ENCODE peak calls at places on chromosomes 13 and 19, in six cellular contexts. One of them, this sample, is unnamed.
A peak's percentile ranks its signal among the peaks of the same experiment; 100 is the strongest.

GRCh38 chr13:58906329-58907007 is 1257.3 kb downstream of the DIAPH3 start:
- DNase-seq in activated CD8-positive, alpha-beta memory T cell treated with anti-CD3 and anti-CD28 coated beads, Interleukin-2, amount 50 U/mL, for 4 hours: no peak
- DNase-seq in esophagus squamous epithelium: no peak
- DNase-seq in stimulated activated CD8-positive, alpha-beta memory T cell treated with anti-CD3 and anti-CD28 coated beads, Interleukin-4, amount 100 ng/mL, for 1 hour: no peak
- DNase-seq in T-cell: no peak
- DNase-seq in AML-193: no peak
- DNase-seq in this sample: no peak

GRCh38 chr19:39169143-39169810 is 27.5 kb upstream of the NCCRP1 start:
- DNase-seq in activated CD8-positive, alpha-beta memory T cell treated with anti-CD3 and anti-CD28 coated beads, Interleukin-2, amount 50 U/mL, for 4 hours: no peak
- DNase-seq in esophagus squamous epithelium: no peak
- DNase-seq in stimulated activated CD8-positive, alpha-beta memory T cell treated with anti-CD3 and anti-CD28 coated beads, Interleukin-4, amount 100 ng/mL, for 1 hour: no peak
- DNase-seq in T-cell: no peak
- DNase-seq in AML-193: no peak
- DNase-seq in this sample: no peak

GRCh38 chr13:78012046-78012445 is 93.4 kb upstream of the EDNRB start:
- DNase-seq in activated CD8-positive, alpha-beta memory T cell treated with anti-CD3 and anti-CD28 coated beads, Interleukin-2, amount 50 U/mL, for 4 hours: no peak
- DNase-seq in esophagus squamous epithelium: no peak
- DNase-seq in stimulated activated CD8-positive, alpha-beta memory T cell treated with anti-CD3 and anti-CD28 coated beads, Interleukin-4, amount 100 ng/mL, for 1 hour: no peak
- DNase-seq in T-cell: no peak
- DNase-seq in AML-193: no peak
- DNase-seq in this sample: no peak

GRCh38 chr19:6580313-6580712 is 10.6 kb downstream of the CD70 start:
- DNase-seq in activated CD8-positive, alpha-beta memory T cell treated with anti-CD3 and anti-CD28 coated beads, Interleukin-2, amount 50 U/mL, for 4 hours: no peak
- DNase-seq in esophagus squamous epithelium: no peak
- DNase-seq in stimulated activated CD8-positive, alpha-beta memory T cell treated with anti-CD3 and anti-CD28 coated beads, Interleukin-4, amount 100 ng/mL, for 1 hour: no peak
- DNase-seq in T-cell: no peak
- DNase-seq in AML-193: no peak
- DNase-seq in this sample: no peak

GRCh38 chr19:54426291-54426918 is 11.1 kb downstream of the TTYH1 start:
- DNase-seq in activated CD8-positive, alpha-beta memory T cell treated with anti-CD3 and anti-CD28 coated beads, Interleukin-2, amount 50 U/mL, for 4 hours: no peak
- DNase-seq in esophagus squamous epithelium: no peak
- DNase-seq in stimulated activated CD8-positive, alpha-beta memory T cell treated with anti-CD3 and anti-CD28 coated beads, Interleukin-4, amount 100 ng/mL, for 1 hour: no peak
- DNase-seq in T-cell: no peak
- DNase-seq in AML-193: no peak
- DNase-seq in this sample: no peak

GRCh38 chr13:30884543-30884942 is 21.5 kb upstream of the MEDAG start:
- DNase-seq in activated CD8-positive, alpha-beta memory T cell treated with anti-CD3 and anti-CD28 coated beads, Interleukin-2, amount 50 U/mL, for 4 hours: no peak
- DNase-seq in esophagus squamous epithelium: no peak
- DNase-seq in stimulated activated CD8-positive, alpha-beta memory T cell treated with anti-CD3 and anti-CD28 coated beads, Interleukin-4, amount 100 ng/mL, for 1 hour: no peak
- DNase-seq in T-cell: no peak
- DNase-seq in AML-193: no peak
- DNase-seq in this sample: no peak

GRCh38 chr13:50128406-50129048 is 113.3 kb downstream of the KCNRG start:
- DNase-seq in activated CD8-positive, alpha-beta memory T cell treated with anti-CD3 and anti-CD28 coated beads, Interleukin-2, amount 50 U/mL, for 4 hours: no peak
- DNase-seq in esophagus squamous epithelium: no peak
- DNase-seq in stimulated activated CD8-positive, alpha-beta memory T cell treated with anti-CD3 and anti-CD28 coated beads, Interleukin-4, amount 100 ng/mL, for 1 hour: no peak
- DNase-seq in T-cell: no peak
- DNase-seq in AML-193: no peak
- DNase-seq in this sample: no peak

GRCh38 chr19:42601811-42602443 is 7.2 kb upstream of the CEACAM8 start:
- DNase-seq in activated CD8-positive, alpha-beta memory T cell treated with anti-CD3 and anti-CD28 coated beads, Interleukin-2, amount 50 U/mL, for 4 hours: no peak
- DNase-seq in esophagus squamous epithelium: no peak
- DNase-seq in stimulated activated CD8-positive, alpha-beta memory T cell treated with anti-CD3 and anti-CD28 coated beads, Interleukin-4, amount 100 ng/mL, for 1 hour: no peak
- DNase-seq in T-cell: no peak
- DNase-seq in AML-193: peak; percentile 49
- DNase-seq in this sample: no peak

GRCh38 chr19:15864824-15865223 is 33.0 kb downstream of the CYP4F2 start:
- DNase-seq in activated CD8-positive, alpha-beta memory T cell treated with anti-CD3 and anti-CD28 coated beads, Interleukin-2, amount 50 U/mL, for 4 hours: no peak
- DNase-seq in esophagus squamous epithelium: no peak
- DNase-seq in stimulated activated CD8-positive, alpha-beta memory T cell treated with anti-CD3 and anti-CD28 coated beads, Interleukin-4, amount 100 ng/mL, for 1 hour: no peak
- DNase-seq in T-cell: no peak
- DNase-seq in AML-193: no peak
- DNase-seq in this sample: peak; percentile 62

GRCh38 chr13:46372071-46372470 is 15.0 kb downstream of the RUBCNL start:
- DNase-seq in activated CD8-positive, alpha-beta memory T cell treated with anti-CD3 and anti-CD28 coated beads, Interleukin-2, amount 50 U/mL, for 4 hours: no peak
- DNase-seq in esophagus squamous epithelium: no peak
- DNase-seq in stimulated activated CD8-positive, alpha-beta memory T cell treated with anti-CD3 and anti-CD28 coated beads, Interleukin-4, amount 100 ng/mL, for 1 hour: no peak
- DNase-seq in T-cell: no peak
- DNase-seq in AML-193: no peak
- DNase-seq in this sample: no peak

GRCh38 chr19:31498781-31499180 is 149.5 kb upstream of the TSHZ3 start:
- DNase-seq in activated CD8-positive, alpha-beta memory T cell treated with anti-CD3 and anti-CD28 coated beads, Interleukin-2, amount 50 U/mL, for 4 hours: no peak
- DNase-seq in esophagus squamous epithelium: no peak
- DNase-seq in stimulated activated CD8-positive, alpha-beta memory T cell treated with anti-CD3 and anti-CD28 coated beads, Interleukin-4, amount 100 ng/mL, for 1 hour: no peak
- DNase-seq in T-cell: no peak
- DNase-seq in AML-193: no peak
- DNase-seq in this sample: no peak

GRCh38 chr19:44753932-44754742 is 5.6 kb downstream of the BCL3 start:
- DNase-seq in activated CD8-positive, alpha-beta memory T cell treated with anti-CD3 and anti-CD28 coated beads, Interleukin-2, amount 50 U/mL, for 4 hours: peak; percentile 71
- DNase-seq in esophagus squamous epithelium: peak; percentile 79
- DNase-seq in stimulated activated CD8-positive, alpha-beta memory T cell treated with anti-CD3 and anti-CD28 coated beads, Interleukin-4, amount 100 ng/mL, for 1 hour: no peak
- DNase-seq in T-cell: peak; percentile 53
- DNase-seq in AML-193: peak; percentile 80
- DNase-seq in this sample: peak; percentile 75

GRCh38 chr19:3099347-3100145 is 5.4 kb downstream of the GNA11 start:
- DNase-seq in activated CD8-positive, alpha-beta memory T cell treated with anti-CD3 and anti-CD28 coated beads, Interleukin-2, amount 50 U/mL, for 4 hours: no peak
- DNase-seq in esophagus squamous epithelium: no peak
- DNase-seq in stimulated activated CD8-positive, alpha-beta memory T cell treated with anti-CD3 and anti-CD28 coated beads, Interleukin-4, amount 100 ng/mL, for 1 hour: no peak
- DNase-seq in T-cell: no peak
- DNase-seq in AML-193: no peak
- DNase-seq in this sample: no peak

GRCh38 chr13:113633485-113633873 is 24.5 kb downstream of the ATP4B start:
- DNase-seq in activated CD8-positive, alpha-beta memory T cell treated with anti-CD3 and anti-CD28 coated beads, Interleukin-2, amount 50 U/mL, for 4 hours: no peak
- DNase-seq in esophagus squamous epithelium: no peak
- DNase-seq in stimulated activated CD8-positive, alpha-beta memory T cell treated with anti-CD3 and anti-CD28 coated beads, Interleukin-4, amount 100 ng/mL, for 1 hour: no peak
- DNase-seq in T-cell: no peak
- DNase-seq in AML-193: no peak
- DNase-seq in this sample: no peak

GRCh38 chr19:2213799-2214198 is 22.3 kb downstream of the PLEKHJ1 start:
- DNase-seq in activated CD8-positive, alpha-beta memory T cell treated with anti-CD3 and anti-CD28 coated beads, Interleukin-2, amount 50 U/mL, for 4 hours: no peak
- DNase-seq in esophagus squamous epithelium: no peak
- DNase-seq in stimulated activated CD8-positive, alpha-beta memory T cell treated with anti-CD3 and anti-CD28 coated beads, Interleukin-4, amount 100 ng/mL, for 1 hour: no peak
- DNase-seq in T-cell: no peak
- DNase-seq in AML-193: no peak
- DNase-seq in this sample: no peak

GRCh38 chr19:4102339-4103072 is 21.4 kb downstream of the MAP2K2 start:
- DNase-seq in activated CD8-positive, alpha-beta memory T cell treated with anti-CD3 and anti-CD28 coated beads, Interleukin-2, amount 50 U/mL, for 4 hours: no peak
- DNase-seq in esophagus squamous epithelium: no peak
- DNase-seq in stimulated activated CD8-positive, alpha-beta memory T cell treated with anti-CD3 and anti-CD28 coated beads, Interleukin-4, amount 100 ng/mL, for 1 hour: no peak
- DNase-seq in T-cell: no peak
- DNase-seq in AML-193: no peak
- DNase-seq in this sample: no peak

GRCh38 chr19:19643158-19644053 is at the start of gene GMIP:
- DNase-seq in activated CD8-positive, alpha-beta memory T cell treated with anti-CD3 and anti-CD28 coated beads, Interleukin-2, amount 50 U/mL, for 4 hours: peak; percentile 91
- DNase-seq in esophagus squamous epithelium: peak; percentile 64
- DNase-seq in stimulated activated CD8-positive, alpha-beta memory T cell treated with anti-CD3 and anti-CD28 coated beads, Interleukin-4, amount 100 ng/mL, for 1 hour: peak; percentile 75
- DNase-seq in T-cell: peak; percentile 84
- DNase-seq in AML-193: peak; percentile 65
- DNase-seq in this sample: no peak

This sample was measured in GF-D8.